ENCODE peak calls at places on chromosomes 7 and 10, in seven cellular contexts. One of them, this sample, is unnamed.

GRCh38 chr7:151276651-151277590 is 28.4 kb upstream of the SMARCD3 start:
- DNase-seq in ovary: peak
- DNase-seq in EH: peak
- DNase-seq in GM18507: peak
- DNase-seq in cardiac muscle cell: peak
- DNase-seq in hippocampal formation: peak
- DNase-seq in CD8-positive, alpha-beta memory T cell: peak
- DNase-seq in this sample: no peak

GRCh38 chr10:117734626-117735405 is 192.3 kb downstream of the EMX2 start:
- DNase-seq in GM18507: no peak
- DNase-seq in cardiac muscle cell: no peak
- DNase-seq in CD8-positive, alpha-beta memory T cell: no peak
- DNase-seq in EH: no peak
- DNase-seq in hippocampal formation: no peak
- DNase-seq in ovary: no peak
- DNase-seq in this sample: no peak

GRCh38 chr10:132482090-132482489 is 55.5 kb upstream of the INPP5A start:
- DNase-seq in ovary: peak
- DNase-seq in GM18507: no peak
- DNase-seq in cardiac muscle cell: peak
- DNase-seq in hippocampal formation: no peak
- DNase-seq in CD8-positive, alpha-beta memory T cell: no peak
- DNase-seq in EH: peak
- DNase-seq in this sample: no peak

GRCh38 chr7:55230014-55230413 is 135.1 kb upstream of the LANCL2 start:
- DNase-seq in CD8-positive, alpha-beta memory T cell: no peak
- DNase-seq in cardiac muscle cell: no peak
- DNase-seq in hippocampal formation: no peak
- DNase-seq in EH: no peak
- DNase-seq in GM18507: no peak
- DNase-seq in ovary: no peak
- DNase-seq in this sample: no peak

GRCh38 chr10:63464402-63465292 is 1.1 kb downstream of the JMJD1C start:
- DNase-seq in hippocampal formation: no peak
- DNase-seq in cardiac muscle cell: peak
- DNase-seq in ovary: no peak
- DNase-seq in CD8-positive, alpha-beta memory T cell: no peak
- DNase-seq in EH: peak
- DNase-seq in GM18507: no peak
- DNase-seq in this sample: no peak

GRCh38 chr10:100356067-100357017 is 9.3 kb downstream of the SCD start:
- DNase-seq in EH: no peak
- DNase-seq in cardiac muscle cell: no peak
- DNase-seq in hippocampal formation: no peak
- DNase-seq in ovary: no peak
- DNase-seq in GM18507: no peak
- DNase-seq in CD8-positive, alpha-beta memory T cell: no peak
- DNase-seq in this sample: no peak

GRCh38 chr10:113957013-113957412 is 86.7 kb upstream of the ADRB1 start:
- DNase-seq in cardiac muscle cell: peak
- DNase-seq in EH: peak
- DNase-seq in hippocampal formation: peak
- DNase-seq in CD8-positive, alpha-beta memory T cell: no peak
- DNase-seq in GM18507: no peak
- DNase-seq in ovary: no peak
- DNase-seq in this sample: no peak

GRCh38 chr10:102628451-102628911 is 15.8 kb upstream of the TRIM8 start:
- DNase-seq in ovary: peak
- DNase-seq in GM18507: no peak
- DNase-seq in EH: peak
- DNase-seq in hippocampal formation: peak
- DNase-seq in CD8-positive, alpha-beta memory T cell: no peak
- DNase-seq in cardiac muscle cell: peak
- DNase-seq in this sample: no peak

GRCh38 chr10:59839576-59839975 is 66.8 kb downstream of the CCDC6 start:
- DNase-seq in cardiac muscle cell: peak
- DNase-seq in hippocampal formation: no peak
- DNase-seq in ovary: no peak
- DNase-seq in CD8-positive, alpha-beta memory T cell: no peak
- DNase-seq in GM18507: no peak
- DNase-seq in EH: peak
- DNase-seq in this sample: no peak

GRCh38 chr7:125406111-125406510 is 476.5 kb upstream of the POT1 start:
- DNase-seq in GM18507: no peak
- DNase-seq in ovary: no peak
- DNase-seq in hippocampal formation: no peak
- DNase-seq in EH: no peak
- DNase-seq in cardiac muscle cell: no peak
- DNase-seq in CD8-positive, alpha-beta memory T cell: no peak
- DNase-seq in this sample: no peak

GRCh38 chr7:71131256-71131752 is 640 bp upstream of the GALNT17 start:
- DNase-seq in GM18507: no peak
- DNase-seq in cardiac muscle cell: peak
- DNase-seq in hippocampal formation: peak
- DNase-seq in EH: no peak
- DNase-seq in CD8-positive, alpha-beta memory T cell: no peak
- DNase-seq in ovary: peak
- DNase-seq in this sample: no peak

GRCh38 chr10:16952610-16953009 is 135.4 kb upstream of the RSU1 start:
- DNase-seq in EH: no peak
- DNase-seq in CD8-positive, alpha-beta memory T cell: no peak
- DNase-seq in cardiac muscle cell: peak
- DNase-seq in hippocampal formation: no peak
- DNase-seq in ovary: no peak
- DNase-seq in GM18507: no peak
- DNase-seq in this sample: no peak

GRCh38 chr10:30784896-30785605 is 155.5 kb upstream of the LYZL2 start:
- DNase-seq in CD8-positive, alpha-beta memory T cell: peak
- DNase-seq in GM18507: no peak
- DNase-seq in EH: peak
- DNase-seq in ovary: peak
- DNase-seq in cardiac muscle cell: peak
- DNase-seq in hippocampal formation: peak
- DNase-seq in this sample: no peak

GRCh38 chr10:79142064-79142491 is 73.3 kb downstream of the ZMIZ1 start:
- DNase-seq in hippocampal formation: no peak
- DNase-seq in EH: peak
- DNase-seq in CD8-positive, alpha-beta memory T cell: no peak
- DNase-seq in GM18507: no peak
- DNase-seq in ovary: peak
- DNase-seq in cardiac muscle cell: peak
- DNase-seq in this sample: no peak

GRCh38 chr7:786472-787255 is 45.6 kb upstream of the SUN1 start:
- DNase-seq in cardiac muscle cell: peak
- DNase-seq in ovary: peak
- DNase-seq in CD8-positive, alpha-beta memory T cell: peak
- DNase-seq in GM18507: peak
- DNase-seq in hippocampal formation: no peak
- DNase-seq in EH: peak
- DNase-seq in this sample: no peak

GRCh38 chr7:36023025-36023424 is 130.0 kb upstream of the EEPD1 start:
- DNase-seq in EH: no peak
- DNase-seq in hippocampal formation: no peak
- DNase-seq in GM18507: no peak
- DNase-seq in ovary: no peak
- DNase-seq in cardiac muscle cell: no peak
- DNase-seq in CD8-positive, alpha-beta memory T cell: no peak
- DNase-seq in this sample: no peak

GRCh38 chr10:62058896-62059423 is 157.5 kb downstream of the ARID5B start:
- DNase-seq in cardiac muscle cell: no peak
- DNase-seq in hippocampal formation: no peak
- DNase-seq in GM18507: no peak
- DNase-seq in EH: peak
- DNase-seq in CD8-positive, alpha-beta memory T cell: no peak
- DNase-seq in ovary: no peak
- DNase-seq in this sample: no peak

GRCh38 chr7:37945336-37945735 is 24.9 kb downstream of the EPDR1 start:
- DNase-seq in hippocampal formation: no peak
- DNase-seq in GM18507: no peak
- DNase-seq in ovary: no peak
- DNase-seq in EH: no peak
- DNase-seq in cardiac muscle cell: peak
- DNase-seq in CD8-positive, alpha-beta memory T cell: no peak
- DNase-seq in this sample: no peak

GRCh38 chr7:14604606-14605005 is 297.9 kb downstream of the DGKB start:
- DNase-seq in hippocampal formation: no peak
- DNase-seq in ovary: no peak
- DNase-seq in cardiac muscle cell: no peak
- DNase-seq in GM18507: no peak
- DNase-seq in CD8-positive, alpha-beta memory T cell: no peak
- DNase-seq in EH: no peak
- DNase-seq in this sample: no peak